ENCODE peak calls at places on chromosomes 2 and 18, in eight cellular contexts. G, F, O, C, P, Q, T and V are unnamed samples.

GRCh38 chr2:109171444-109172334 is 42.7 kb downstream of the SH3RF3 start:
- DNase-seq in G (peak), F (peak), O (no peak), C (no peak), P (peak), Q (no peak), T (peak), V (peak)

GRCh38 chr2:221571108-221571390 is 1.1 kb downstream of the EPHA4 start:
- DNase-seq in G (peak), F (peak), O (peak), C (no peak), P (peak), Q (no peak), T (no peak), V (no peak)

GRCh38 chr2:53670351-53670750 is 97.3 kb upstream of the CHAC2 start:
- DNase-seq in G (no peak), F (no peak), O (no peak), C (no peak), P (no peak), Q (no peak), T (no peak), V (no peak)

GRCh38 chr18:78883501-78883900 is 96.1 kb upstream of the SALL3 start:
- DNase-seq in G (no peak), F (no peak), O (no peak), C (no peak), P (no peak), Q (no peak), T (no peak), V (no peak)

GRCh38 chr18:48197819-48198218 is 211.4 kb downstream of the ZBTB7C start:
- DNase-seq in G (no peak), F (no peak), O (no peak), C (no peak), P (no peak), Q (peak), T (no peak), V (no peak)

GRCh38 chr2:97766567-97766966 is 53.2 kb downstream of the ZAP70 start:
- DNase-seq in G (no peak), F (no peak), O (no peak), C (no peak), P (no peak), Q (no peak), T (no peak), V (no peak)

GRCh38 chr2:132937629-132938028 is 267.6 kb upstream of the LYPD1 start:
- DNase-seq in G (no peak), F (no peak), O (no peak), C (no peak), P (no peak), Q (no peak), T (no peak), V (no peak)

GRCh38 chr2:20051518-20052228 is at the start of gene LAPTM4A:
- DNase-seq in G (peak), F (peak), O (peak), C (peak), P (peak), Q (peak), T (peak), V (peak)

GRCh38 chr18:369224-370010 is 101.6 kb upstream of the THOC1 start:
- DNase-seq in G (no peak), F (no peak), O (no peak), C (no peak), P (no peak), Q (no peak), T (no peak), V (no peak)

DNA sequence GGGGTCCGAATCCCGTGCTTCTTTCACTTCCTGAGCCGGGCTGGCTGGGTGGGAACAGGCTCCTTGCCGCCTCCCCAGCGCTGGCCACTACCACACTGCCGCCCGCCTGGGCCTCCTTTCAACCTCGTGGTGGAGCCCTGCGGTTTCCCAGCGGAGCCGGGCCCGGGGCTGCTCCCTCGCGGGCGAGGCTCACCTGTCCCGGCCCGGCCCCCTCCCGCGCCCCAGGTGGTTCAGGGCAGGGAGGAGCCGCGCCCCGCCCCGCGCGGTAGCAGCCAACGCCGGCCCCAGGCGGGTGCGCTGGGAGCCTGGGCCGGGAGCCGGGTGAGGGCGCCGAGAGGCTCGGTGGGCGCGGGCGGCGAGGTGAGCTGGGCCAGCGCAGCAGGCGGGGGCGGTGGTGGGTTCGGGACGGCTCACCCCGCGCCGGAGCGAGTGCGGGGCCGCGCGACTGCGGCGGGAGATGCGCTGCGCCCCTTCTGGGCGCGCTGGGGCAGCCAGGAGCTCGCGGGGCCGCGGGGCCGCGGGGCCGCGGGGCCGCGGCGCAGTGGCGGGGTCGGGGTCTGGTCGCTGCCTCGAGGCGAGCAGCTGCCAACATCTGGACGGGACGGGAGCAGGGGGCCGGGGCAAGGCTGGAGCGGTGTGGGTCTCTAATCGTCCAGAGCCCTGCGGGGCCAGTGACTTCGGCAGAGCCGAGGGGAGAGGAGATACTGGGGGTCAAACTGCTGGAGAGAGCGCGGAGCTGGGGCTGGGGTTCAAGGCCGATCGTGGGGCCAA is at the start of gene LYPD6B:
- DNase-seq in G (no peak), F (peak), O (no peak), C (peak), P (no peak), Q (peak), T (peak), V (peak)
- H3K4me3 ChIP-seq in G (no peak), F (peak), O (no peak), C (peak), P (peak), Q (peak), T (peak), V (peak)

GRCh38 chr2:148651972-148652371 is 7.4 kb downstream of the EPC2 start:
- DNase-seq in G (no peak), F (no peak), O (no peak), C (no peak), P (no peak), Q (no peak), T (no peak), V (no peak)

GRCh38 chr2:148650881-148651280 is 6.3 kb downstream of the EPC2 start:
- DNase-seq in G (no peak), F (no peak), O (no peak), C (no peak), P (no peak), Q (no peak), T (no peak), V (no peak)

GRCh38 chr2:148656516-148656915 is 12.0 kb downstream of the EPC2 start:
- DNase-seq in G (no peak), F (no peak), O (no peak), C (no peak), P (no peak), Q (no peak), T (no peak), V (no peak)

GRCh38 chr2:148654414-148654813 is 9.9 kb downstream of the EPC2 start:
- DNase-seq in G (no peak), F (no peak), O (no peak), C (no peak), P (no peak), Q (no peak), T (no peak), V (no peak)

GRCh38 chr2:148653437-148653836 is 8.9 kb downstream of the EPC2 start:
- DNase-seq in G (no peak), F (no peak), O (no peak), C (no peak), P (peak), Q (no peak), T (no peak), V (no peak)
- H3K4me3 ChIP-seq in G (no peak), F (no peak), O (no peak), C (no peak), P (no peak), Q (no peak), T (no peak), V (no peak)

GRCh38 chr2:11777066-11777782 is 30.8 kb downstream of the LPIN1 start:
- DNase-seq in G (peak), F (no peak), O (no peak), C (no peak), P (peak), Q (no peak), T (no peak), V (no peak)
- H3K4me3 ChIP-seq in G (no peak), F (no peak), O (no peak), C (no peak), P (no peak), Q (no peak), T (no peak), V (no peak)

GRCh38 chr18:10525563-10526210 is at the start of gene NAPG:
- DNase-seq in G (peak), F (peak), O (peak), C (peak), P (peak), Q (peak), T (peak), V (peak)

GRCh38 chr18:10526211-10526949 is 553 bp downstream of the NAPG start:
- DNase-seq in G (peak), F (peak), O (peak), C (peak), P (peak), Q (peak), T (peak), V (peak)

GRCh38 chr18:10533111-10533510 is 7.3 kb downstream of the NAPG start:
- DNase-seq in G (no peak), F (no peak), O (no peak), C (no peak), P (no peak), Q (no peak), T (no peak), V (no peak)

GRCh38 chr18:10528439-10528838 is 2.6 kb downstream of the NAPG start:
- DNase-seq in G (no peak), F (no peak), O (no peak), C (no peak), P (no peak), Q (no peak), T (no peak), V (no peak)

DNA sequence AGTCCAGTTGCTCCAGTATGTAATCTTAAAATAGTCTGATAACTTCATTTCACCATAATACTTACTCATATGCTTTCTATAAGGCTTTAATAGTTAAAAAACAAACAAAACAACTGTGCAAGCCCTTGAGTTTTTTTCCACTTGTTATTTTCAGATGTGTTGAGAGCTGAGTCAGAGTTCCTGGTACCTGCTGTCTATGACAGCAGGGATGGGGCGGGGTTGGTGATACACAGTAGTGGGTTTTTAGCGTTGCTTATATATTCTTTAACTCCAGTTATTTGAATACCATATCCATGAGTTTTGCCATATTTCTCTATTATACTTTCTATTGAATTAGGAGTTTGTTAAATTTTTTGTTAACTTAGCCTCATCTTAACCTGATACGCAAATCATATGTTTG is 5.0 kb downstream of the NAPG start:
- DNase-seq in G (no peak), F (no peak), O (no peak), C (no peak), P (peak), Q (peak), T (no peak), V (no peak)
- H3K4me3 ChIP-seq in G (no peak), F (no peak), O (no peak), C (no peak), P (no peak), Q (no peak), T (no peak), V (no peak)

DNA sequence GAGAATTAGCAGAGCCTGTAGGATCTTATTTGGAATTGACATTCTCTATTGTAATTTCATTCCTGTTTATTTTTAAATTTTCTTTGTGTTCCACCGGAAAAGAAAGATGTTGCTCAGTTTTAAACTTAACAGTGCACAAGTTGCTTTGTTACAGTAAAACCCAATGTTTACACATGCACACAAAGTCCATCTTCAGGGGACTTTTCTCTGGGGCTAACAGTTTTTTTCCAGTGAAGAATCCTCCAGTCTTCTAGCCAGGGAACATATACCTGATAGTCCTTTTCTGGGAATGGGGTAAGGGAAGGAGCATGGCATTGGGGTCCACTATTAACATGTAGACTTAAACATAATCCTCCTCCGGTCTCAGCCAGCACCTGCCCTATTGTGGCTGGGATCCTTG is 25.2 kb upstream of the MRPL33 start:
- DNase-seq in G (no peak), F (no peak), O (no peak), C (no peak), P (no peak), Q (no peak), T (no peak), V (no peak)
- H3K4me3 ChIP-seq in G (no peak), F (no peak), O (no peak), C (no peak), P (no peak), Q (no peak), T (no peak), V (no peak)